ENCODE peak calls at places on chromosomes 1 and 21, in seven cellular contexts. H is GM12891, I is K562, J is SK-N-SH, L is HepG2, N is GM12878, P is H1. A is an unnamed sample.

GRCh38 chr21:34983680-34984086 is 65.4 kb downstream of the RUNX1 start:
- DNase-seq in H (no peak), I (peak), J (no peak), L (no peak), N (no peak), P (no peak), A (no peak)

GRCh38 chr1:11520531-11521233 is 41.7 kb downstream of the DISP3 start:
- DNase-seq in H (no peak), I (no peak), J (no peak), L (no peak), N (no peak), P (no peak), A (no peak)

GRCh38 chr1:21534674-21535378 is 25.6 kb downstream of the ALPL start:
- DNase-seq in H (peak), I (peak), J (no peak), L (peak), N (no peak), P (no peak), A (no peak)

GRCh38 chr1:65209005-65209885 is 61.2 kb downstream of the AK4 start:
- DNase-seq in H (no peak), I (peak), J (peak), L (peak), N (no peak), P (no peak), A (no peak)

GRCh38 chr1:181347495-181348390 is 135.6 kb upstream of the CACNA1E start:
- DNase-seq in H (no peak), I (no peak), J (no peak), L (no peak), N (no peak), P (no peak), A (no peak)

GRCh38 chr1:118564961-118565360 is 379.9 kb upstream of the SPAG17 start:
- DNase-seq in H (no peak), I (no peak), J (no peak), L (no peak), N (no peak), P (no peak), A (no peak)

GRCh38 chr1:67689267-67690017 is 4.4 kb downstream of the GADD45A start:
- DNase-seq in H (no peak), I (peak), J (no peak), L (no peak), N (no peak), P (no peak), A (no peak)

GRCh38 chr1:29760165-29760564 is 523.8 kb downstream of the PTPRU start:
- DNase-seq in H (no peak), I (no peak), J (no peak), L (no peak), N (no peak), P (no peak), A (no peak)

GRCh38 chr1:179955731-179956130 is 1.1 kb downstream of the CEP350 start:
- DNase-seq in H (no peak), I (no peak), J (no peak), L (no peak), N (no peak), P (no peak), A (no peak)

GRCh38 chr1:232186936-232187335 is 443.0 kb downstream of the SIPA1L2 start:
- DNase-seq in H (no peak), I (no peak), J (no peak), L (no peak), N (no peak), P (peak), A (no peak)

GRCh38 chr1:53572061-53572801 is 113.0 kb downstream of the DMRTB1 start:
- DNase-seq in H (no peak), I (no peak), J (peak), L (no peak), N (no peak), P (no peak), A (no peak)

GRCh38 chr1:193190096-193190744 is 3.8 kb upstream of the B3GALT2 start:
- DNase-seq in H (no peak), I (no peak), J (no peak), L (no peak), N (no peak), P (no peak), A (no peak)

GRCh38 chr1:43944860-43945259 is 1.9 kb upstream of the IPO13 start:
- DNase-seq in H (no peak), I (no peak), J (no peak), L (no peak), N (no peak), P (no peak), A (no peak)

GRCh38 chr1:207077470-207078377 is 10.9 kb upstream of the C4BPB start:
- DNase-seq in H (no peak), I (peak), J (peak), L (peak), N (peak), P (no peak), A (no peak)

GRCh38 chr1:118785246-118785645 is 202.9 kb downstream of the TBX15 start:
- DNase-seq in H (no peak), I (no peak), J (no peak), L (no peak), N (no peak), P (no peak), A (no peak)

GRCh38 chr1:231192620-231193163 is 30.8 kb downstream of the TRIM67 start:
- DNase-seq in H (no peak), I (no peak), J (peak), L (no peak), N (no peak), P (no peak), A (no peak)

GRCh38 chr1:213457097-213457680 is 406.1 kb downstream of the RPS6KC1 start:
- DNase-seq in H (no peak), I (no peak), J (no peak), L (no peak), N (no peak), P (no peak), A (no peak)

GRCh38 chr1:93556291-93556690 is 108.4 kb downstream of the FNBP1L start:
- DNase-seq in H (no peak), I (no peak), J (no peak), L (no peak), N (no peak), P (no peak), A (no peak)

GRCh38 chr21:35309316-35309715 is 260.2 kb upstream of the RUNX1 start:
- DNase-seq in H (no peak), I (no peak), J (no peak), L (no peak), N (no peak), P (no peak), A (no peak)

GRCh38 chr1:209218986-209219385 is 364.5 kb upstream of the CAMK1G start:
- DNase-seq in H (no peak), I (no peak), J (no peak), L (no peak), N (no peak), P (no peak), A (no peak)

GRCh38 chr1:201719812-201720521 is 109.0 kb upstream of the IPO9 start:
- DNase-seq in H (no peak), I (no peak), J (no peak), L (no peak), N (no peak), P (no peak), A (no peak)

GRCh38 chr1:56409112-56409691 is 170.2 kb downstream of the PLPP3 start:
- DNase-seq in H (peak), I (peak), J (no peak), L (peak), N (no peak), P (peak), A (peak)
- TF ChIP-seq TAF1 in H (no peak), I (no peak), J (no peak), L (no peak), N (no peak), P (no peak), A (no peak)

DNA sequence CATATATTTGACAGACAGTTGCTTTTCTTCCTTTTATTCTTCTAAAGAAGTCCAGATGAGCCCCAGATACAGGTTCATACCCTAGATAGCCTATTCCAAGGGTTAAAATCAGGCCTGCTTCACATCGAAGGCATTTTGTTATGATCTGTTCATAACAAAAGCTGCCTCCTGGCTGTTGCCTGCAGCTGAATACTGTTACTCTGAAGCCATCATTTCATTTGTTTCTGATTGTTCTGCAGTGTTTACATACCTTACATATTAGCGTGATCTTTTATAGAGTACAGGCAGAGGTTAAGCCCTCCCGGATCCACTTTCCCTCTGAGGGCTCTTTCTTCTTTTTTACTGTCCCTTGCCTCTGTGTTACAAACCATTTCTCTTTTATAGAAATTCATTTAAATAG is 219.0 kb upstream of the HOOK1 start:
- DNase-seq in H (no peak), I (no peak), J (no peak), L (no peak), N (no peak), P (no peak), A (no peak)
- TF ChIP-seq POLR2AphosphoS5 in H (no peak), I (no peak), J (no peak), L (no peak), N (no peak), P (no peak), A (no peak)

DNA sequence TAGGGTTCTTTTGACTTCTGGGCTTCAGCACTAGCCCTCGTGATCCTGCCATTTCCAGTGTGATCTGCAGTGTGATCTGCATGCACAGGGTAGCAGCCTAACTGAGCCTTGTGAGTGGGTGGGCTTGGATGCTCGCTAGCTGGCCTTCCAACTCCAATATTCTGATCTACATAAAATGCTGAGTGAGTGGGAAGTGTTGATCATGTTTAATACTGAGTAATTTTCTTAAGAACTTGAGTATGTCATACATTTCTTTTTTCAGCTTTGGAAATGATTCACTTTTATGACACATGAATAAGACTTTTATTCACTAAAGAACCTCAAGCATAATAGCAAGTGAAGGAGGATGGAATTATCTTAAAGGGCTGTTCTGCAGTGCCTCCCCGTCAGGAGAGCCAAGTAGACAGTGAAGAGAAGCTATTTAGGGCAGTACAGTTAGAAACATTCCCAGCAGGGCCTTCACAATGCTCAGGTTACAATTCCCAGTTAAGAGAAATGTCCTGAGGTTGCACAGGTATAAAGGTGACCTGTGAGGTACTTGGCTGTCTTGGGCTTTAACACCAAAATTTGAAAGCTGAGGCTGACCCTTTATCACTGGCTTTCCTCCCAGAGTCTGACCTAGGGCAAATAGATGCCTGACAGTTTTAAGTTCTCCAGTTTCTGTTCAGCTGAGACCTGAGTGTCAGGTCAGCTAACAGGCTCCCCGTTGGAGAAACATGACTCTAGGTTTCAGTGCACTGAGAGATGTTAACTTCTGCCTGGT is 29.1 kb upstream of the LRRC8C start:
- DNase-seq in H (no peak), I (no peak), J (no peak), L (no peak), N (no peak), P (no peak), A (no peak)
- TF ChIP-seq TAF1 in H (no peak), I (no peak), J (no peak), L (no peak), N (no peak), P (no peak), A (no peak)

GRCh38 chr1:116737855-116738318 is 16.3 kb upstream of the CD2 start:
- DNase-seq in H (no peak), I (no peak), J (no peak), L (no peak), N (peak), P (no peak), A (no peak)

GRCh38 chr1:116738673-116739370 is 15.4 kb upstream of the CD2 start:
- DNase-seq in H (no peak), I (no peak), J (no peak), L (no peak), N (peak), P (no peak), A (peak)

GRCh38 chr1:116735246-116735645 is 19.0 kb upstream of the CD2 start:
- DNase-seq in H (no peak), I (no peak), J (no peak), L (no peak), N (no peak), P (no peak), A (no peak)

GRCh38 chr1:116739371-116740007 is 14.7 kb upstream of the CD2 start:
- DNase-seq in H (no peak), I (no peak), J (no peak), L (no peak), N (no peak), P (no peak), A (no peak)

GRCh38 chr1:116737020-116737854 is 17.0 kb upstream of the CD2 start:
- DNase-seq in H (peak), I (peak), J (peak), L (peak), N (peak), P (peak), A (peak)
- TF ChIP-seq POLR2AphosphoS5 in H (no peak), I (no peak), J (no peak), L (no peak), N (no peak), P (no peak), A (no peak)

GRCh38 chr1:14142397-14143095 is 442.6 kb downstream of the PRDM2 start:
- DNase-seq in H (no peak), I (no peak), J (no peak), L (no peak), N (no peak), P (no peak), A (no peak)
- TF ChIP-seq TAF1 in H (no peak), I (no peak), J (no peak), L (no peak), N (no peak), P (no peak), A (no peak)

DNA sequence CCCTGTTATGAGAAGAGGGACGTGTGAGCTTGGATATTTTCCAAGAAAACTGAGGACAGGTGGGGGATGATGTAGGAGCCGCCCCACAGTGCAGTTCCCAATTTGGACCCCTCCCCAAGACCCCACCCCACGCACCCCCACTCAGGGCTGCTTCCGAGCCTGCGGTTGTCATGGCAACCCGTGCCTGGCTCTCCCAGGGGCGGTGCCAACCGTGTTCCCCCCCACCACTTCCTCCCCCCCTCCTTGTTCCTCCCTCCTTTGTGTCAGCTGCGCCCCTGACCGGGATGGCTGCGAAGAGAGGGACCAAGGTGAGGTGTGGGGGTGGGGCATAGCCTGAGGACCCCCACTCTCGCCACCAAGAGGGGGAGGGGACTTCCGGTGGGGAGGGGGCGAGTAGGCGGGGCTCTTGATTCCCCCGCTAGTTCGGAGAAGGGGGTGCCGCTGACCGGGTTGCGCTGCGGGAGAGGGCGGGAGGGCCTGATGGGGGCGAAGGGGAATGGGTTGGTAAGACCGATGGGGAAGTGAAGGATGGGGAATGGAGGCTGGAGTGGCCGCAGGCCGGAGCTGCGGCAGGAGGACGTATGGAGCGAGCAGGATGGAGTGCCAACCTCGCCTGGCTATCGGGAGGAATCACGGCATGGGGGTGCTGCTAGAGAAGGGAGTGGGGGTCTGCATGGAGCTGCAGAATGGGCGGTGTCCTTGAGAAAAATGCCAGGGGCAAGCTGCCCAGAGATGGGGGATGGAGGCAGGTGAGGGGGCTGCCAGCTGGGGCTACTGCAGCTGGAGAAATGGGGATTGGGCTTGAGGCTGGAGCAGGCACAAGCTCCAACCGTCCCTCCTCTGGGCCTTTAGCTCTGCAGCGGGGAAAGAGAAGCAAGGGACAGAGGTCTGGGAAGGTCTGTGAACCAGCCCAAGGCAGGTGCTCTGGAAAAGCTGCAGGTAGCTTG is 958 bp downstream of the TRIM46 start:
- DNase-seq in H (peak), I (peak), J (peak), L (no peak), N (no peak), P (no peak), A (no peak)
- TF ChIP-seq POLR2AphosphoS5 in H (no peak), I (no peak), J (no peak), L (no peak), N (no peak), P (no peak), A (no peak)